ENCODE peak calls at places on chromosome 17, in ten cellular contexts. One of them, this sample, is unnamed.

GRCh38 chr17:32319548-32319905 is 22.4 kb downstream of the C17orf75 start:
- DNase-seq in HuH-7.5: peak
- DNase-seq in heart left ventricle: peak
- DNase-seq in stimulated activated CD4-positive, alpha-beta T cell treated with anti-CD3 and anti-CD28 coated beads, Interleukin-1b, Interleukin-23, amount 100 ng/mL, for 4 hours: peak
- DNase-seq in prostate gland: peak
- DNase-seq in HTR-8/SVneo: peak
- DNase-seq in retina: peak
- DNase-seq in KBM-7: peak
- DNase-seq in C1 segment of cervical spinal cord: peak
- DNase-seq in AG09309: no peak
- DNase-seq in this sample: peak

GRCh38 chr17:63096426-63096825 is 130.4 kb downstream of the TANC2 start:
- DNase-seq in AG09309: peak
- DNase-seq in C1 segment of cervical spinal cord: no peak
- DNase-seq in prostate gland: no peak
- DNase-seq in KBM-7: no peak
- DNase-seq in HuH-7.5: no peak
- DNase-seq in HTR-8/SVneo: no peak
- DNase-seq in heart left ventricle: no peak
- DNase-seq in retina: no peak
- DNase-seq in stimulated activated CD4-positive, alpha-beta T cell treated with anti-CD3 and anti-CD28 coated beads, Interleukin-1b, Interleukin-23, amount 100 ng/mL, for 4 hours: no peak
- DNase-seq in this sample: no peak

GRCh38 chr17:17694229-17695081 is 13.2 kb downstream of the RAI1 start:
- DNase-seq in prostate gland: peak
- DNase-seq in KBM-7: peak
- DNase-seq in HTR-8/SVneo: peak
- DNase-seq in HuH-7.5: peak
- DNase-seq in heart left ventricle: peak
- DNase-seq in retina: peak
- DNase-seq in C1 segment of cervical spinal cord: peak
- DNase-seq in AG09309: no peak
- DNase-seq in stimulated activated CD4-positive, alpha-beta T cell treated with anti-CD3 and anti-CD28 coated beads, Interleukin-1b, Interleukin-23, amount 100 ng/mL, for 4 hours: peak
- DNase-seq in this sample: peak

GRCh38 chr17:82303944-82304808 is 13.2 kb downstream of the CD7 start:
- DNase-seq in AG09309: no peak
- DNase-seq in prostate gland: no peak
- DNase-seq in HuH-7.5: no peak
- DNase-seq in C1 segment of cervical spinal cord: no peak
- DNase-seq in retina: peak
- DNase-seq in KBM-7: no peak
- DNase-seq in stimulated activated CD4-positive, alpha-beta T cell treated with anti-CD3 and anti-CD28 coated beads, Interleukin-1b, Interleukin-23, amount 100 ng/mL, for 4 hours: no peak
- DNase-seq in HTR-8/SVneo: no peak
- DNase-seq in heart left ventricle: no peak
- DNase-seq in this sample: no peak

GRCh38 chr17:67528751-67529436 is 151.8 kb downstream of the PITPNC1 start:
- DNase-seq in retina: peak
- DNase-seq in HTR-8/SVneo: peak
- DNase-seq in C1 segment of cervical spinal cord: peak
- DNase-seq in AG09309: peak
- DNase-seq in KBM-7: no peak
- DNase-seq in HuH-7.5: peak
- DNase-seq in heart left ventricle: peak
- DNase-seq in stimulated activated CD4-positive, alpha-beta T cell treated with anti-CD3 and anti-CD28 coated beads, Interleukin-1b, Interleukin-23, amount 100 ng/mL, for 4 hours: no peak
- DNase-seq in prostate gland: peak
- DNase-seq in this sample: peak

GRCh38 chr17:42518046-42518754 is 17.8 kb upstream of the NAGLU start:
- DNase-seq in prostate gland: peak
- DNase-seq in heart left ventricle: peak
- DNase-seq in C1 segment of cervical spinal cord: peak
- DNase-seq in KBM-7: peak
- DNase-seq in AG09309: peak
- DNase-seq in HTR-8/SVneo: peak
- DNase-seq in stimulated activated CD4-positive, alpha-beta T cell treated with anti-CD3 and anti-CD28 coated beads, Interleukin-1b, Interleukin-23, amount 100 ng/mL, for 4 hours: no peak
- DNase-seq in HuH-7.5: no peak
- DNase-seq in retina: no peak
- DNase-seq in this sample: no peak

GRCh38 chr17:2138768-2139167 is 83.9 kb downstream of the HIC1 start:
- DNase-seq in prostate gland: peak
- DNase-seq in stimulated activated CD4-positive, alpha-beta T cell treated with anti-CD3 and anti-CD28 coated beads, Interleukin-1b, Interleukin-23, amount 100 ng/mL, for 4 hours: no peak
- DNase-seq in heart left ventricle: peak
- DNase-seq in retina: no peak
- DNase-seq in HTR-8/SVneo: peak
- DNase-seq in AG09309: no peak
- DNase-seq in C1 segment of cervical spinal cord: no peak
- DNase-seq in KBM-7: peak
- DNase-seq in HuH-7.5: no peak
- DNase-seq in this sample: no peak

GRCh38 chr17:50428831-50429424 is 2.9 kb downstream of the ACSF2 start:
- DNase-seq in HuH-7.5: peak
- DNase-seq in HTR-8/SVneo: no peak
- DNase-seq in heart left ventricle: no peak
- DNase-seq in stimulated activated CD4-positive, alpha-beta T cell treated with anti-CD3 and anti-CD28 coated beads, Interleukin-1b, Interleukin-23, amount 100 ng/mL, for 4 hours: no peak
- DNase-seq in C1 segment of cervical spinal cord: no peak
- DNase-seq in AG09309: no peak
- DNase-seq in retina: no peak
- DNase-seq in prostate gland: peak
- DNase-seq in KBM-7: no peak
- DNase-seq in this sample: no peak

GRCh38 chr17:50953831-50954601 is 87.9 kb upstream of the TOB1 start:
- DNase-seq in stimulated activated CD4-positive, alpha-beta T cell treated with anti-CD3 and anti-CD28 coated beads, Interleukin-1b, Interleukin-23, amount 100 ng/mL, for 4 hours: no peak
- DNase-seq in retina: peak
- DNase-seq in HuH-7.5: no peak
- DNase-seq in heart left ventricle: peak
- DNase-seq in KBM-7: peak
- DNase-seq in prostate gland: peak
- DNase-seq in AG09309: no peak
- DNase-seq in HTR-8/SVneo: peak
- DNase-seq in C1 segment of cervical spinal cord: no peak
- DNase-seq in this sample: no peak

GRCh38 chr17:42751628-42752027 is 6.8 kb upstream of the EZH1 start:
- DNase-seq in stimulated activated CD4-positive, alpha-beta T cell treated with anti-CD3 and anti-CD28 coated beads, Interleukin-1b, Interleukin-23, amount 100 ng/mL, for 4 hours: no peak
- DNase-seq in prostate gland: no peak
- DNase-seq in heart left ventricle: no peak
- DNase-seq in AG09309: no peak
- DNase-seq in KBM-7: no peak
- DNase-seq in HuH-7.5: no peak
- DNase-seq in retina: no peak
- DNase-seq in C1 segment of cervical spinal cord: no peak
- DNase-seq in HTR-8/SVneo: no peak
- DNase-seq in this sample: no peak

GRCh38 chr17:14688134-14688533 is 387.3 kb downstream of the HS3ST3B1 start:
- DNase-seq in stimulated activated CD4-positive, alpha-beta T cell treated with anti-CD3 and anti-CD28 coated beads, Interleukin-1b, Interleukin-23, amount 100 ng/mL, for 4 hours: no peak
- DNase-seq in HuH-7.5: no peak
- DNase-seq in retina: no peak
- DNase-seq in KBM-7: no peak
- DNase-seq in AG09309: no peak
- DNase-seq in C1 segment of cervical spinal cord: no peak
- DNase-seq in heart left ventricle: no peak
- DNase-seq in HTR-8/SVneo: no peak
- DNase-seq in prostate gland: no peak
- DNase-seq in this sample: no peak

GRCh38 chr17:8152112-8152775 is at the start of gene PER1:
- DNase-seq in retina: peak
- DNase-seq in prostate gland: peak
- DNase-seq in KBM-7: peak
- DNase-seq in C1 segment of cervical spinal cord: peak
- DNase-seq in AG09309: peak
- DNase-seq in heart left ventricle: peak
- DNase-seq in HTR-8/SVneo: peak
- DNase-seq in stimulated activated CD4-positive, alpha-beta T cell treated with anti-CD3 and anti-CD28 coated beads, Interleukin-1b, Interleukin-23, amount 100 ng/mL, for 4 hours: peak
- DNase-seq in HuH-7.5: peak
- DNase-seq in this sample: peak

GRCh38 chr17:81094744-81095607 is 60.0 kb downstream of the BAIAP2 start:
- DNase-seq in prostate gland: no peak
- DNase-seq in C1 segment of cervical spinal cord: peak
- DNase-seq in AG09309: peak
- DNase-seq in KBM-7: peak
- DNase-seq in HuH-7.5: no peak
- DNase-seq in retina: peak
- DNase-seq in HTR-8/SVneo: peak
- DNase-seq in heart left ventricle: peak
- DNase-seq in stimulated activated CD4-positive, alpha-beta T cell treated with anti-CD3 and anti-CD28 coated beads, Interleukin-1b, Interleukin-23, amount 100 ng/mL, for 4 hours: peak
- DNase-seq in this sample: peak

GRCh38 chr17:1896243-1897163 is 66.7 kb downstream of the RPA1 start:
- DNase-seq in C1 segment of cervical spinal cord: no peak
- DNase-seq in AG09309: no peak
- DNase-seq in HuH-7.5: no peak
- DNase-seq in HTR-8/SVneo: no peak
- DNase-seq in retina: no peak
- DNase-seq in KBM-7: no peak
- DNase-seq in stimulated activated CD4-positive, alpha-beta T cell treated with anti-CD3 and anti-CD28 coated beads, Interleukin-1b, Interleukin-23, amount 100 ng/mL, for 4 hours: no peak
- DNase-seq in heart left ventricle: no peak
- DNase-seq in prostate gland: no peak
- DNase-seq in this sample: peak

GRCh38 chr17:75739801-75740200 is 18.5 kb downstream of the ITGB4 start:
- DNase-seq in C1 segment of cervical spinal cord: no peak
- DNase-seq in stimulated activated CD4-positive, alpha-beta T cell treated with anti-CD3 and anti-CD28 coated beads, Interleukin-1b, Interleukin-23, amount 100 ng/mL, for 4 hours: no peak
- DNase-seq in heart left ventricle: no peak
- DNase-seq in AG09309: no peak
- DNase-seq in HuH-7.5: no peak
- DNase-seq in KBM-7: no peak
- DNase-seq in HTR-8/SVneo: no peak
- DNase-seq in retina: no peak
- DNase-seq in prostate gland: no peak
- DNase-seq in this sample: no peak

GRCh38 chr17:20896153-20896649 is 146.6 kb downstream of the USP22 start:
- DNase-seq in stimulated activated CD4-positive, alpha-beta T cell treated with anti-CD3 and anti-CD28 coated beads, Interleukin-1b, Interleukin-23, amount 100 ng/mL, for 4 hours: no peak
- DNase-seq in HuH-7.5: no peak
- DNase-seq in heart left ventricle: peak
- DNase-seq in retina: peak
- DNase-seq in AG09309: no peak
- DNase-seq in HTR-8/SVneo: peak
- DNase-seq in KBM-7: no peak
- DNase-seq in prostate gland: no peak
- DNase-seq in C1 segment of cervical spinal cord: no peak
- DNase-seq in this sample: no peak

GRCh38 chr17:30225919-30226553 is 9.5 kb downstream of the SLC6A4 start:
- DNase-seq in C1 segment of cervical spinal cord: no peak
- DNase-seq in prostate gland: no peak
- DNase-seq in HTR-8/SVneo: no peak
- DNase-seq in AG09309: no peak
- DNase-seq in KBM-7: no peak
- DNase-seq in stimulated activated CD4-positive, alpha-beta T cell treated with anti-CD3 and anti-CD28 coated beads, Interleukin-1b, Interleukin-23, amount 100 ng/mL, for 4 hours: no peak
- DNase-seq in retina: no peak
- DNase-seq in HuH-7.5: peak
- DNase-seq in heart left ventricle: no peak
- DNase-seq in this sample: no peak

GRCh38 chr17:72580321-72581127 is 459.7 kb downstream of the SOX9 start:
- DNase-seq in HuH-7.5: no peak
- DNase-seq in KBM-7: no peak
- DNase-seq in AG09309: no peak
- DNase-seq in retina: no peak
- DNase-seq in heart left ventricle: no peak
- DNase-seq in C1 segment of cervical spinal cord: no peak
- DNase-seq in stimulated activated CD4-positive, alpha-beta T cell treated with anti-CD3 and anti-CD28 coated beads, Interleukin-1b, Interleukin-23, amount 100 ng/mL, for 4 hours: no peak
- DNase-seq in prostate gland: peak
- DNase-seq in HTR-8/SVneo: no peak
- DNase-seq in this sample: no peak

GRCh38 chr17:4301066-4301465 is 37.3 kb upstream of the ANKFY1 start:
- DNase-seq in retina: no peak
- DNase-seq in prostate gland: no peak
- DNase-seq in C1 segment of cervical spinal cord: peak
- DNase-seq in stimulated activated CD4-positive, alpha-beta T cell treated with anti-CD3 and anti-CD28 coated beads, Interleukin-1b, Interleukin-23, amount 100 ng/mL, for 4 hours: no peak
- DNase-seq in heart left ventricle: peak
- DNase-seq in AG09309: no peak
- DNase-seq in KBM-7: no peak
- DNase-seq in HTR-8/SVneo: no peak
- DNase-seq in HuH-7.5: no peak
- DNase-seq in this sample: no peak

GRCh38 chr17:38449364-38449763 is 21.1 kb downstream of the ARHGAP23 start:
- DNase-seq in prostate gland: peak
- DNase-seq in HTR-8/SVneo: no peak
- DNase-seq in stimulated activated CD4-positive, alpha-beta T cell treated with anti-CD3 and anti-CD28 coated beads, Interleukin-1b, Interleukin-23, amount 100 ng/mL, for 4 hours: no peak
- DNase-seq in HuH-7.5: no peak
- DNase-seq in AG09309: no peak
- DNase-seq in KBM-7: no peak
- DNase-seq in heart left ventricle: peak
- DNase-seq in C1 segment of cervical spinal cord: no peak
- DNase-seq in retina: peak
- DNase-seq in this sample: peak

GRCh38 chr17:58920773-58921172 is 165.1 kb downstream of the PPM1E start:
- DNase-seq in stimulated activated CD4-positive, alpha-beta T cell treated with anti-CD3 and anti-CD28 coated beads, Interleukin-1b, Interleukin-23, amount 100 ng/mL, for 4 hours: no peak
- DNase-seq in retina: no peak
- DNase-seq in HTR-8/SVneo: no peak
- DNase-seq in C1 segment of cervical spinal cord: no peak
- DNase-seq in HuH-7.5: no peak
- DNase-seq in KBM-7: no peak
- DNase-seq in prostate gland: no peak
- DNase-seq in AG09309: no peak
- DNase-seq in heart left ventricle: no peak
- DNase-seq in this sample: no peak

GRCh38 chr17:50904522-50905459 is 38.6 kb upstream of the TOB1 start:
- DNase-seq in stimulated activated CD4-positive, alpha-beta T cell treated with anti-CD3 and anti-CD28 coated beads, Interleukin-1b, Interleukin-23, amount 100 ng/mL, for 4 hours: no peak
- DNase-seq in C1 segment of cervical spinal cord: peak
- DNase-seq in prostate gland: peak
- DNase-seq in KBM-7: no peak
- DNase-seq in heart left ventricle: peak
- DNase-seq in HuH-7.5: no peak
- DNase-seq in AG09309: no peak
- DNase-seq in HTR-8/SVneo: no peak
- DNase-seq in retina: peak
- DNase-seq in this sample: peak

GRCh38 chr17:49183801-49184200 is 26.6 kb downstream of the GNGT2 start:
- DNase-seq in prostate gland: no peak
- DNase-seq in KBM-7: no peak
- DNase-seq in C1 segment of cervical spinal cord: no peak
- DNase-seq in heart left ventricle: no peak
- DNase-seq in AG09309: no peak
- DNase-seq in HuH-7.5: no peak
- DNase-seq in stimulated activated CD4-positive, alpha-beta T cell treated with anti-CD3 and anti-CD28 coated beads, Interleukin-1b, Interleukin-23, amount 100 ng/mL, for 4 hours: no peak
- DNase-seq in retina: no peak
- DNase-seq in HTR-8/SVneo: no peak
- DNase-seq in this sample: no peak

GRCh38 chr17:78409191-78409621 is 30.8 kb downstream of the PGS1 start:
- DNase-seq in KBM-7: no peak
- DNase-seq in retina: no peak
- DNase-seq in HuH-7.5: no peak
- DNase-seq in AG09309: no peak
- DNase-seq in heart left ventricle: no peak
- DNase-seq in C1 segment of cervical spinal cord: no peak
- DNase-seq in prostate gland: peak
- DNase-seq in HTR-8/SVneo: no peak
- DNase-seq in stimulated activated CD4-positive, alpha-beta T cell treated with anti-CD3 and anti-CD28 coated beads, Interleukin-1b, Interleukin-23, amount 100 ng/mL, for 4 hours: no peak
- DNase-seq in this sample: no peak

GRCh38 chr17:49707246-49707607 is 537 bp downstream of the SLC35B1 start:
- DNase-seq in C1 segment of cervical spinal cord: no peak
- DNase-seq in HuH-7.5: no peak
- DNase-seq in HTR-8/SVneo: no peak
- DNase-seq in KBM-7: peak
- DNase-seq in prostate gland: no peak
- DNase-seq in AG09309: no peak
- DNase-seq in retina: no peak
- DNase-seq in heart left ventricle: no peak
- DNase-seq in stimulated activated CD4-positive, alpha-beta T cell treated with anti-CD3 and anti-CD28 coated beads, Interleukin-1b, Interleukin-23, amount 100 ng/mL, for 4 hours: no peak
- DNase-seq in this sample: no peak

GRCh38 chr17:83204230-83204725 is 124.9 kb downstream of the METRNL start:
- DNase-seq in HTR-8/SVneo: no peak
- DNase-seq in HuH-7.5: no peak
- DNase-seq in AG09309: no peak
- DNase-seq in retina: no peak
- DNase-seq in prostate gland: peak
- DNase-seq in stimulated activated CD4-positive, alpha-beta T cell treated with anti-CD3 and anti-CD28 coated beads, Interleukin-1b, Interleukin-23, amount 100 ng/mL, for 4 hours: no peak
- DNase-seq in heart left ventricle: no peak
- DNase-seq in C1 segment of cervical spinal cord: no peak
- DNase-seq in KBM-7: no peak
- DNase-seq in this sample: no peak

GRCh38 chr17:40485851-40486512 is 15.4 kb downstream of the TNS4 start:
- DNase-seq in retina: no peak
- DNase-seq in KBM-7: peak
- DNase-seq in heart left ventricle: no peak
- DNase-seq in stimulated activated CD4-positive, alpha-beta T cell treated with anti-CD3 and anti-CD28 coated beads, Interleukin-1b, Interleukin-23, amount 100 ng/mL, for 4 hours: peak
- DNase-seq in HTR-8/SVneo: peak
- DNase-seq in HuH-7.5: no peak
- DNase-seq in C1 segment of cervical spinal cord: no peak
- DNase-seq in prostate gland: peak
- DNase-seq in AG09309: peak
- DNase-seq in this sample: no peak

GRCh38 chr17:12320286-12320685 is 299.6 kb downstream of the MAP2K4 start:
- DNase-seq in prostate gland: no peak
- DNase-seq in heart left ventricle: no peak
- DNase-seq in C1 segment of cervical spinal cord: no peak
- DNase-seq in HTR-8/SVneo: no peak
- DNase-seq in stimulated activated CD4-positive, alpha-beta T cell treated with anti-CD3 and anti-CD28 coated beads, Interleukin-1b, Interleukin-23, amount 100 ng/mL, for 4 hours: no peak
- DNase-seq in AG09309: no peak
- DNase-seq in retina: no peak
- DNase-seq in HuH-7.5: no peak
- DNase-seq in KBM-7: no peak
- DNase-seq in this sample: no peak